ENCODE peak calls at places on chromosomes 2 and 18, in seven cellular contexts. X, K, B, Q, I, R and Y are unnamed samples.

GRCh38 chr2:241886840-241887447 is 17.4 kb downstream of the RTP5 start:
- DNase-seq in X (no peak), K (no peak), B (no peak), Q (no peak), I (no peak), R (no peak), Y (no peak)

GRCh38 chr2:131113566-131114227 is 8.6 kb downstream of the PLEKHB2 start:
- DNase-seq in X (no peak), K (no peak), B (no peak), Q (no peak), I (no peak), R (no peak), Y (no peak)

GRCh38 chr2:64768426-64769033 is 114.8 kb upstream of the SERTAD2 start:
- DNase-seq in X (peak), K (peak), B (no peak), Q (no peak), I (no peak), R (no peak), Y (no peak)

GRCh38 chr2:238075397-238075796 is 14.6 kb downstream of the SCLY start:
- DNase-seq in X (no peak), K (no peak), B (no peak), Q (no peak), I (no peak), R (peak), Y (no peak)

GRCh38 chr2:15205562-15205961 is 355.6 kb downstream of the NBAS start:
- DNase-seq in X (no peak), K (no peak), B (no peak), Q (no peak), I (no peak), R (no peak), Y (no peak)

GRCh38 chr18:21004721-21005120 is 106.9 kb downstream of the ROCK1 start:
- DNase-seq in X (peak), K (peak), B (no peak), Q (no peak), I (no peak), R (peak), Y (no peak)

GRCh38 chr2:128310761-128311160 is 7.9 kb downstream of the HS6ST1 start:
- DNase-seq in X (no peak), K (no peak), B (no peak), Q (no peak), I (no peak), R (no peak), Y (peak)

GRCh38 chr2:135875491-135876065 is 665 bp downstream of the MCM6 start:
- DNase-seq in X (peak), K (peak), B (peak), Q (peak), I (peak), R (peak), Y (peak)

GRCh38 chr2:43718530-43719124 is 42.4 kb upstream of the C1GALT1C1L start:
- DNase-seq in X (no peak), K (no peak), B (no peak), Q (no peak), I (no peak), R (peak), Y (no peak)

GRCh38 chr18:9704233-9705118 is 3.6 kb upstream of the RAB31 start:
- DNase-seq in X (no peak), K (no peak), B (no peak), Q (no peak), I (no peak), R (no peak), Y (no peak)

GRCh38 chr2:29165362-29166236 is 50.4 kb downstream of the CLIP4 start:
- DNase-seq in X (peak), K (peak), B (peak), Q (peak), I (no peak), R (peak), Y (no peak)

GRCh38 chr2:22078701-22079100 is 954.9 kb downstream of the TDRD15 start:
- DNase-seq in X (no peak), K (no peak), B (no peak), Q (no peak), I (no peak), R (no peak), Y (no peak)

GRCh38 chr2:236772220-236772837 is 202.7 kb downstream of the ACKR3 start:
- DNase-seq in X (no peak), K (no peak), B (no peak), Q (no peak), I (no peak), R (no peak), Y (no peak)

GRCh38 chr2:10412380-10412779 is 35.7 kb downstream of the ODC1 start:
- DNase-seq in X (peak), K (peak), B (no peak), Q (no peak), I (no peak), R (peak), Y (peak)

GRCh38 chr2:149994057-149994728 is 406.6 kb upstream of the MMADHC start:
- DNase-seq in X (peak), K (peak), B (peak), Q (peak), I (no peak), R (peak), Y (no peak)

GRCh38 chr2:201675454-201675853 is 23.0 kb downstream of the MPP4 start:
- DNase-seq in X (no peak), K (no peak), B (no peak), Q (no peak), I (no peak), R (no peak), Y (no peak)

GRCh38 chr2:160006466-160006865 is 55.9 kb downstream of the PLA2R1 start:
- DNase-seq in X (no peak), K (no peak), B (no peak), Q (no peak), I (no peak), R (no peak), Y (peak)